ENCODE peak calls at places on chromosome 19, in eight cellular contexts. P is body of pancreas, B is pancreas, J is brain microvascular endothelial cell, A is Peyer's patch, I is breast epithelium, W is IMR-90, G is stomach. Y is an unnamed sample.
A peak's percentile ranks its signal among the peaks of the same experiment; 100 is the strongest.

GRCh38 chr19:16801599-16801998 is 27.6 kb upstream of the SIN3B start:
- DNase-seq in A (no peak), P (no peak), W (peak; percentile 71), J (peak; percentile 40), B (no peak), I (no peak), G (no peak), Y (peak; percentile 45)

GRCh38 chr19:3982701-3983541 is 2.3 kb downstream of the EEF2 start:
- DNase-seq in P (peak; percentile 46), G (no peak), W (peak; percentile 74), B (peak; percentile 37), A (no peak), J (no peak), I (no peak), Y (peak; percentile 71)

GRCh38 chr19:12789098-12789903 is 2.0 kb upstream of the JUNB start:
- DNase-seq in I (no peak), A (no peak), B (no peak), P (no peak), G (no peak), J (no peak), W (peak; percentile 18), Y (no peak)

GRCh38 chr19:33064778-33065550 is at the start of gene RHPN2:
- DNase-seq in W (peak; percentile 45), P (peak; percentile 73), A (peak; percentile 36), G (peak; percentile 81), J (no peak), I (peak; percentile 69), B (peak; percentile 67), Y (no peak)

GRCh38 chr19:38055655-38056521 is 148.9 kb downstream of the SIPA1L3 start:
- DNase-seq in B (no peak), J (no peak), I (no peak), W (no peak), G (no peak), P (no peak), A (no peak), Y (no peak)

GRCh38 chr19:46629546-46630025 is 4.7 kb upstream of the PTGIR start:
- DNase-seq in G (peak; percentile 79), B (no peak), P (peak; percentile 65), I (no peak), W (no peak), A (no peak), J (no peak), Y (no peak)

GRCh38 chr19:47494211-47494547 is 10.2 kb upstream of the KPTN start:
- DNase-seq in B (no peak), G (no peak), J (no peak), P (no peak), I (no peak), A (no peak), W (no peak), Y (no peak)

GRCh38 chr19:41521860-41522555 is 54.0 kb upstream of the CEACAM21 start:
- DNase-seq in W (no peak), G (no peak), B (no peak), P (no peak), A (no peak), I (no peak), J (no peak), Y (no peak)

GRCh38 chr19:1959928-1960589 is 19.1 kb downstream of the CSNK1G2 start:
- DNase-seq in G (no peak), B (no peak), W (no peak), P (no peak), J (no peak), I (no peak), A (no peak), Y (no peak)

GRCh38 chr19:43778651-43779050 is 2.1 kb downstream of the KCNN4 start:
- DNase-seq in B (no peak), A (peak; percentile 62), J (no peak), W (no peak), P (no peak), I (no peak), G (no peak), Y (no peak)

GRCh38 chr19:50427997-50428425 is 4.7 kb upstream of the MYBPC2 start:
- DNase-seq in A (peak; percentile 86), G (peak; percentile 92), B (peak; percentile 64), J (peak; percentile 73), W (peak; percentile 69), P (peak; percentile 81), I (peak; percentile 89), Y (peak; percentile 30)

GRCh38 chr19:57947088-57947418 is 453 bp downstream of the ZNF256 start:
- DNase-seq in A (no peak), P (no peak), B (no peak), I (no peak), W (no peak), G (no peak), J (no peak), Y (no peak)

GRCh38 chr19:18895828-18896341 is at the start of gene CERS1:
- DNase-seq in W (no peak), G (no peak), P (no peak), J (no peak), I (no peak), A (no peak), B (no peak), Y (no peak)

GRCh38 chr19:8512115-8512967 is 1.6 kb downstream of the ZNF414 start:
- DNase-seq in P (no peak), W (no peak), G (no peak), J (no peak), B (peak; percentile 41), A (no peak), I (no peak), Y (peak; percentile 25)

GRCh38 chr19:50711196-50711595 is 8.4 kb downstream of the SHANK1 start:
- DNase-seq in J (no peak), B (no peak), P (no peak), G (no peak), I (no peak), A (no peak), W (no peak), Y (no peak)

GRCh38 chr19:19651076-19651475 is 7.6 kb upstream of the GMIP start:
- DNase-seq in B (no peak), J (no peak), I (no peak), P (no peak), W (no peak), G (no peak), A (no peak), Y (no peak)

GRCh38 chr19:4409123-4409933 is 6.9 kb downstream of the CHAF1A start:
- DNase-seq in G (no peak), B (no peak), J (no peak), W (no peak), P (no peak), A (no peak), I (no peak), Y (no peak)

GRCh38 chr19:38252935-38253691 is 3.1 kb downstream of the PPP1R14A start:
- DNase-seq in B (no peak), W (no peak), A (no peak), J (no peak), P (peak; percentile 14), G (peak; percentile 42), I (no peak), Y (no peak)

GRCh38 chr19:55485439-55486011 is 537 bp downstream of the NAT14 start:
- DNase-seq in I (no peak), A (no peak), J (no peak), P (no peak), W (no peak), B (no peak), G (no peak), Y (no peak)

GRCh38 chr19:18436651-18437478 is 1.1 kb downstream of the ISYNA1 start:
- DNase-seq in G (peak; percentile 75), W (peak; percentile 69), B (peak; percentile 75), J (peak; percentile 72), I (no peak), P (peak; percentile 83), A (peak; percentile 92), Y (peak; percentile 38)

GRCh38 chr19:45166723-45167252 is 6.0 kb upstream of the NKPD1 start:
- DNase-seq in J (no peak), I (no peak), B (no peak), G (no peak), W (no peak), A (no peak), P (no peak), Y (no peak)
- H3K36me3 ChIP-seq in J (no peaks in the 10 kb centered on the region), I (no peaks in the 10 kb centered on the region), B (no peaks in the 10 kb centered on the region), G (no peaks in the 10 kb centered on the region), W (no peaks in the 10 kb centered on the region), A (no peaks in the 10 kb centered on the region), P (no peaks in the 10 kb centered on the region), Y (no peaks in the 10 kb centered on the region)

GRCh38 chr19:6222884-6223283 is 56.9 kb downstream of the MLLT1 start:
- DNase-seq in A (no peak), G (no peak), I (no peak), J (no peak), B (no peak), P (peak; percentile 9), W (no peak), Y (peak; percentile 43)

GRCh38 chr19:6221878-6222746 is 57.7 kb downstream of the MLLT1 start:
- DNase-seq in P (peak; percentile 29), G (peak; percentile 44), A (no peak), I (no peak), J (no peak), W (no peak), B (no peak), Y (no peak)

GRCh38 chr19:6224308-6224675 is 55.5 kb downstream of the MLLT1 start:
- DNase-seq in W (no peak), P (no peak), A (no peak), B (no peak), G (peak; percentile 46), I (no peak), J (no peak), Y (no peak)

GRCh38 chr19:6225232-6225635 is 54.5 kb downstream of the MLLT1 start:
- DNase-seq in I (no peak), P (no peak), J (no peak), W (no peak), G (no peak), A (no peak), B (no peak), Y (no peak)

GRCh38 chr19:6223461-6224307 is 56.1 kb downstream of the MLLT1 start:
- DNase-seq in B (peak; percentile 56), A (no peak), W (no peak), I (no peak), G (peak; percentile 88), P (peak; percentile 72), J (no peak), Y (no peak)
- TF ChIP-seq CTCF in B (no peak), A (no peak), W (no peak), I (no peak), G (peak; percentile 11), P (peak; percentile 48), J (no peak), Y (peak; percentile 10)

DNA sequence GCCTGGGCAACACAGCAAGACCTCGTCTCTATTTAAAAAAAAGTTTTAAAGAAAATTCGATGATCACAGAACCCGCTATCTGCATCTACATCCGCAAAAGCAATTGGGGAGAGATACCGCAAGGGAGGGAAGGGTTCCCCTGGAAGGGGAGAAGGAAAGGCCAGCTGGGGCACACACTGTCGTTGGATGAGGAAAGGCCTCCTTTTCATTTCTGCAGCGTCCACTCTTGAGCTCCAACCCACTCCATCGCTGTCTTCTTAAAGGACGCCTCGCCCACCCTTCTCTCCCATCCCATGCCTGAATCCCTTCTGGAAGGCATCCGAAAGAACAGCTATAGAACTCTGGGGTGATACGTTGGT is 3.2 kb upstream of the PRKCG start:
- DNase-seq in P (no peak), B (no peak), J (peak; percentile 49), I (no peak), A (no peak), G (no peak), W (no peak), Y (no peak)
- H3K4me3 ChIP-seq in P (peak overlapping the region; percentile 11), B (peak overlapping the region; percentile 49), J (peak overlapping the region; percentile 64), I (peak overlapping the region; percentile 42), A (peak overlapping the region; percentile 63), G (peak overlapping the region; percentile 46), W (peak overlapping the region; percentile 80), Y (peak overlapping the region; percentile 40)

GRCh38 chr19:29614046-29614445 is 8.0 kb downstream of the POP4 start:
- DNase-seq in G (no peak), P (no peak), W (no peak), I (no peak), B (no peak), J (no peak), A (no peak), Y (no peak)
- H3K36me3 ChIP-seq in G (peaks cover 69% of the 10 kb centered on the region), P (peaks cover 21% of the 10 kb centered on the region), W (peaks cover 49% of the 10 kb centered on the region), I (peaks cover 13% of the 10 kb centered on the region), B (peaks cover 28% of the 10 kb centered on the region), J (peaks cover 34% of the 10 kb centered on the region), A (no peaks in the 10 kb centered on the region), Y (peaks cover 26% of the 10 kb centered on the region)